ENCODE peak calls at places on chromosomes 5 and 9, in nine cellular contexts. P is brain microvascular endothelial cell, L is endothelial cell, O is Panc1, F is nephron progenitor cell, H is breast epithelium, T is Calu3, X is A549, V is fibroblast of the aortic adventitia. E is an unnamed sample.

GRCh38 chr5:10172242-10172641 is 77.4 kb downstream of the ATPSCKMT start:
- DNase-seq in H (no peak), L (no peak), T (no peak), O (no peak), V (no peak), P (no peak), F (no peak), X (no peak), E (no peak)

GRCh38 chr9:111730937-111731567 is 63.7 kb downstream of the SHOC1 start:
- DNase-seq in H (no peak), L (no peak), F (no peak), V (peak), O (no peak), P (peak), T (peak), X (peak), E (peak)

GRCh38 chr5:26482817-26483375 is 555.5 kb downstream of the CDH9 start:
- DNase-seq in F (peak), P (peak), L (peak), H (no peak), O (peak), X (peak), T (peak), V (no peak), E (peak)

GRCh38 chr9:135611875-135612209 is 27.5 kb downstream of the GLT6D1 start:
- DNase-seq in T (no peak), F (no peak), P (no peak), O (no peak), X (no peak), H (no peak), L (no peak), V (no peak), E (no peak)

GRCh38 chr9:76415731-76416130 is 21.5 kb upstream of the RFK start:
- DNase-seq in L (no peak), O (no peak), T (peak), P (no peak), V (peak), F (no peak), X (no peak), H (no peak), E (no peak)

GRCh38 chr5:68141494-68141893 is 74.1 kb upstream of the PIK3R1 start:
- DNase-seq in X (no peak), O (no peak), F (no peak), P (peak), V (peak), H (no peak), T (peak), L (no peak), E (no peak)

GRCh38 chr9:16341176-16341575 is 529.3 kb downstream of the BNC2 start:
- DNase-seq in F (no peak), O (no peak), L (no peak), V (peak), H (no peak), X (no peak), T (no peak), P (no peak), E (peak)

GRCh38 chr5:71907001-71907564 is 188.0 kb downstream of the CARTPT start:
- DNase-seq in F (no peak), X (no peak), P (no peak), V (no peak), O (no peak), H (no peak), L (no peak), T (no peak), E (peak)

GRCh38 chr9:133369923-133370322 is 5.9 kb downstream of the SURF4 start:
- DNase-seq in L (no peak), O (no peak), H (no peak), T (no peak), P (no peak), F (no peak), X (no peak), V (no peak), E (no peak)

GRCh38 chr9:133370680-133371079 is 5.2 kb downstream of the SURF4 start:
- DNase-seq in F (no peak), H (no peak), V (no peak), L (no peak), T (no peak), O (no peak), X (no peak), P (no peak), E (no peak)

GRCh38 chr9:133369419-133369818 is 6.4 kb downstream of the SURF4 start:
- DNase-seq in L (no peak), O (no peak), P (no peak), H (no peak), F (no peak), T (no peak), V (no peak), X (no peak), E (no peak)

GRCh38 chr9:133372144-133372543 is 3.7 kb downstream of the SURF4 start:
- DNase-seq in P (no peak), X (no peak), T (no peak), F (no peak), L (no peak), V (no peak), H (no peak), O (no peak), E (no peak)

DNA sequence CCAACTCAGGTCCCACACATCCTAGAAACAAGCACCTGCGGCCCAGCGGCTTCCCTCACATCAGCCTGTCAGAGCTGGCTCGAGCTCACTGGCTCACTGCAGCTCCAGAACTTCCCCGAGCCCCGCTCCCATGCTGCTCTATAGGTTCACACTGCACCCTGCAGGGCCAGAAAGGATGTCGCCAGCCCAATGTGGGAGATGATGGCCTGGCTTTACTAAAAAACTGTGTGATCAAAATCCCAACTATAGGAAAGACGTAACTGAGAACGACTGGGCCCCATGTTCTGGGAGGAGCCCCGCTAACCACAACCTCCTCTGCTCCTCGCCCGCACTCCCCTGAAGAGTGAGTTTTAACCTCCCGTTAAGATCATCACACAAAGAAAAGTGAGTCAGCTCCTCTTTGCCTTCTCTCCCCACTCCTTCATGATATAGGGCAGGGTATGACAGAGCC is 4.6 kb downstream of the SURF4 start:
- DNase-seq in V (no peak), F (no peak), P (peak), X (no peak), O (no peak), T (no peak), L (no peak), H (no peak), E (no peak)
- TF ChIP-seq CTCF in V (no peak), F (no peak), P (no peak), X (no peak), O (no peak), T (no peak), L (no peak), H (no peak), E (no peak)

GRCh38 chr5:97501965-97502305 is 318.9 kb upstream of the RIOK2 start:
- DNase-seq in V (no peak), O (no peak), F (no peak), H (no peak), L (no peak), T (no peak), P (no peak), X (no peak), E (peak)
- TF ChIP-seq CTCF in V (no peak), O (no peak), F (no peak), H (no peak), L (no peak), T (no peak), P (no peak), X (no peak), E (no peak)

DNA sequence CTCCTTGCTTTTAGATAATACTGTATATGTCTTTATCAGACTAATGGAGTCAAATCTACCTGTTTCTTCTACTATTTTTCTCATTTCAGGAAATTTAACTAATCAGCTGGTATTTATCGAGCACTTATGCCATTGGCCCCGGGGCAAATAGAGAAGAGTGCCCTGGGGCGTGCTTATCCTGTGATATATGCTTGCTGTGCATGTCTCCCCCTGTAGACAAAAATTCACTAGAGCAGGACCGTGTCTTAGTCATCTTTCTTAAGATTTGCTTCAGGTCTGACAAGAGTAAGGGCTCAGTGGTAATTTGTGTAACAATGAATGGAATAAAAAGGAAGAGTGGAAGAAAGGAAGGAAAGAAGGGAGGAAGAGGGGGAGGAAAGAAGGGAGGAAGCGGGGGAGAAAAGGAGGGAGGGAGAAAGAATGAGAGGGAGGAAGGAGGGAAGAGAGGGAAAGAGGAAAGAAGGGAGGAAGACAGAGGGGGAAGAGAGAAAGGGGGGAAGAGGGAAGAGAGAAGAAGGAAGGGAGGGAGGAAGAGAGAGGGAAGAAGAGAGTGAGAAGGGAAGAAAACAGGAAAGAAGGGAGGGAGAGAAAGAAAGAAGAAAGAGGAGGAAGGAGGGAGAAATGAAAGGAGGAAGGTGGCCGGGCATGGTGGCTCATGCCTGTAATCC is 295.7 kb upstream of the PANK3 start:
- DNase-seq in L (no peak), O (no peak), X (peak), T (peak), P (peak), H (no peak), F (no peak), V (no peak), E (no peak)
- TF ChIP-seq CTCF in L (no peak), O (peak), X (peak), T (no peak), P (peak), H (no peak), F (peak), V (peak), E (no peak)

GRCh38 chr5:43227655-43228054 is 35.6 kb downstream of the NIM1K start:
- DNase-seq in F (no peak), T (no peak), P (peak), V (peak), O (no peak), L (no peak), X (peak), H (no peak), E (peak)
- TF ChIP-seq CTCF in F (no peak), T (peak), P (peak), V (peak), O (peak), L (peak), X (peak), H (peak), E (peak)

DNA sequence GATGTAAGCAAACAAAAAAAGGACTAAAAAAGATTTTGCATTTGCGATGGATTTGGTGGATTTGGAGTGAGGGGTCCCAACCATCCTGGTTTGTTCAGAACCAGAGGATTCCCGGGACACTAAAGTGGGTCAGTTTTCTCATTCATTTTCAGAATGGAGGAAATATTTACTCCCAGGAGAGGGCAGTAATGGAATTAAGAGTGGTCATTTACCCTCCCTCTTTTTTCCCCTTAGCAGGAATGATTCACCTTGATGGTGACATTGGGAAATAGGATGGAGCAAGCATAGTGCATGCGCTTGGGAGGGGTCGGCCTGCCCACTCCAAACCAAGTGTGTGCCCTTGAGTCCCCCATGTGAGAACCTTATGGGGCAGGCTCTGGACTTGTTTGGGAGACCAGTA is 164.2 kb upstream of the PUM3 start:
- DNase-seq in L (no peak), F (no peak), V (no peak), X (no peak), P (no peak), T (no peak), H (no peak), O (no peak), E (no peak)
- TF ChIP-seq CTCF in L (no peak), F (no peak), V (no peak), X (no peak), P (no peak), T (no peak), H (no peak), O (no peak), E (no peak)

GRCh38 chr5:55231029-55231475 is 2.4 kb downstream of the CCNO start:
- DNase-seq in V (no peak), O (no peak), H (no peak), X (no peak), L (no peak), F (no peak), P (no peak), T (no peak), E (no peak)
- TF ChIP-seq CTCF in V (no peak), O (no peak), H (no peak), X (no peak), L (no peak), F (no peak), P (no peak), T (no peak), E (no peak)

DNA sequence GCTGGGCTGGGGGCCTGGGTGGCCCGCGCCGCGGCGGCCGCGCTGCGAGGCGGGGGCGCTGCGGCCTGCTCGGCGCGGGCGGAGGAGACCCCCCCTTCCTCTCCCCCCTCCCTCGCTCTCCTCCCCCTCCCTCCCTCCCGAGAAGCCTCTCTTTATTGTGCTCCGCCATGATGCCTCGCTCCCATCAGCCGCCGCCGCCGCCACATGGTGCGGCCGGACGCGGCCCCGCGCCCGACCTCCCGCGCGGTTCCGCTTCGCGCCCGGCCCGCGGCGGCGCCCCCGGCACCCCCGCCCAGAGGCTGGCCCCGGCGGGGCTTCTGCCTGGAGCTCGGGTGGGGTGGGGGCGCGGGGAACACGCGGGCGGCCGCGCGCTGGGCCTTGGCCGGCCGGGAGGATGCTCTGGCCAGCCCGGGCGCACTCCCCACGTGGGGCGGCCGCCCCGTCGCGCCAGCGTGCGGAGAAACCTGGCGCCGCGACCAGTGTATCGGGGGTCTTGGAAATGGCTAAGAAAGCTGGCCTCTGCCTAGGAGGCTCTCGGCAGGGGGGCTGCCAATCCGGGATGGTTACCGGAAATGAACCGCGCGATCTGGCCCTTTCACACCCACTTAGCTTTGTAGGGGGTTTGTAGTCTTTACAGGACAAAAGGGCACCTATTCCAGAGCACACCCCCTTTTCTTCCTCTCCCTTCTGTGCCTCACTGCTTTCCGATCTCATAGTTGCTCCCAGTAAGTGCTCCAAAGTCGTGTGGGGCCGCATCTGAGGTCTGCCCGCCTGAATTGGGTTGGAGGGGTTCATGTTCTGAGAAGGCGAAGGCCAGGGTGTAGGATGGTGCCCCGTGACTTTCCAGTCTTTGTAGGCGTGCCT is 1.0 kb downstream of the SET start:
- DNase-seq in X (peak), L (peak), V (peak), H (no peak), F (peak), T (peak), P (no peak), O (no peak), E (peak)
- TF ChIP-seq CTCF in X (no peak), L (no peak), V (no peak), H (no peak), F (no peak), T (no peak), P (no peak), O (no peak), E (no peak)